ENCODE peak calls at places on chromosomes 4 and X, in eight cellular contexts. One of them, this sample, is unnamed.

GRCh38 chrX:42754129-42754528 is 23.8 kb downstream of the PPP1R2C start:
- DNase-seq in progenitor cell of endocrine pancreas: no peak
- DNase-seq in GM06990: no peak
- DNase-seq in lower leg skin: no peak
- DNase-seq in GM10248: no peak
- DNase-seq in Calu3: no peak
- DNase-seq in ascending aorta: no peak
- DNase-seq in endodermal cell: no peak
- DNase-seq in this sample: no peak

GRCh38 chr4:84855774-84856173 is 110.7 kb downstream of the WDFY3 start:
- DNase-seq in progenitor cell of endocrine pancreas: no peak
- DNase-seq in GM06990: no peak
- DNase-seq in lower leg skin: no peak
- DNase-seq in GM10248: no peak
- DNase-seq in Calu3: no peak
- DNase-seq in ascending aorta: no peak
- DNase-seq in endodermal cell: no peak
- DNase-seq in this sample: no peak

GRCh38 chr4:151644625-151645024 is 116.2 kb downstream of the GATB start:
- DNase-seq in progenitor cell of endocrine pancreas: peak; percentile 27
- DNase-seq in GM06990: no peak
- DNase-seq in lower leg skin: no peak
- DNase-seq in GM10248: no peak
- DNase-seq in Calu3: peak; percentile 5
- DNase-seq in ascending aorta: no peak
- DNase-seq in endodermal cell: peak; percentile 89
- DNase-seq in this sample: no peak

GRCh38 chr4:120071192-120071795 is 4.6 kb upstream of the MAD2L1 start:
- DNase-seq in progenitor cell of endocrine pancreas: no peak
- DNase-seq in GM06990: peak; percentile 15
- DNase-seq in lower leg skin: no peak
- DNase-seq in GM10248: peak; percentile 36
- DNase-seq in Calu3: peak; percentile 38
- DNase-seq in ascending aorta: no peak
- DNase-seq in endodermal cell: peak; percentile 49
- DNase-seq in this sample: no peak

GRCh38 chrX:132737743-132738142 is 220.7 kb downstream of the HS6ST2 start:
- DNase-seq in progenitor cell of endocrine pancreas: no peak
- DNase-seq in GM06990: no peak
- DNase-seq in lower leg skin: no peak
- DNase-seq in GM10248: no peak
- DNase-seq in Calu3: peak; percentile 30
- DNase-seq in ascending aorta: no peak
- DNase-seq in endodermal cell: no peak
- DNase-seq in this sample: no peak

GRCh38 chr4:6232836-6233785 is 32.8 kb upstream of the JAKMIP1 start:
- DNase-seq in progenitor cell of endocrine pancreas: no peak
- DNase-seq in GM06990: no peak
- DNase-seq in lower leg skin: peak; percentile 67
- DNase-seq in GM10248: no peak
- DNase-seq in Calu3: no peak
- DNase-seq in ascending aorta: peak; percentile 60
- DNase-seq in endodermal cell: peak; percentile 50
- DNase-seq in this sample: no peak

GRCh38 chr4:55458164-55458563 is 62.4 kb downstream of the TMEM165 start:
- DNase-seq in progenitor cell of endocrine pancreas: no peak
- DNase-seq in GM06990: no peak
- DNase-seq in lower leg skin: no peak
- DNase-seq in GM10248: no peak
- DNase-seq in Calu3: no peak
- DNase-seq in ascending aorta: no peak
- DNase-seq in endodermal cell: no peak
- DNase-seq in this sample: no peak

GRCh38 chr4:61194601-61195000 is 5.5 kb upstream of the ADGRL3 start:
- DNase-seq in progenitor cell of endocrine pancreas: no peak
- DNase-seq in GM06990: no peak
- DNase-seq in lower leg skin: no peak
- DNase-seq in GM10248: no peak
- DNase-seq in Calu3: no peak
- DNase-seq in ascending aorta: no peak
- DNase-seq in endodermal cell: no peak
- DNase-seq in this sample: no peak

GRCh38 chrX:82362550-82362949 is 1145.5 kb upstream of the POU3F4 start:
- DNase-seq in progenitor cell of endocrine pancreas: no peak
- DNase-seq in GM06990: no peak
- DNase-seq in lower leg skin: no peak
- DNase-seq in GM10248: no peak
- DNase-seq in Calu3: no peak
- DNase-seq in ascending aorta: no peak
- DNase-seq in endodermal cell: no peak
- DNase-seq in this sample: no peak

GRCh38 chrX:96102997-96103396 is 581.6 kb upstream of the DIAPH2 start:
- DNase-seq in progenitor cell of endocrine pancreas: no peak
- DNase-seq in GM06990: no peak
- DNase-seq in lower leg skin: no peak
- DNase-seq in GM10248: no peak
- DNase-seq in Calu3: no peak
- DNase-seq in ascending aorta: no peak
- DNase-seq in endodermal cell: no peak
- DNase-seq in this sample: no peak

GRCh38 chr4:55321707-55322264 is 24.3 kb upstream of the SRD5A3 start:
- DNase-seq in progenitor cell of endocrine pancreas: peak; percentile 47
- DNase-seq in GM06990: no peak
- DNase-seq in lower leg skin: peak; percentile 88
- DNase-seq in GM10248: peak; percentile 25
- DNase-seq in Calu3: peak; percentile 74
- DNase-seq in ascending aorta: peak; percentile 86
- DNase-seq in endodermal cell: peak; percentile 94
- DNase-seq in this sample: no peak

GRCh38 chrX:142661696-142662095 is 364.0 kb upstream of the SPANXN4 start:
- DNase-seq in progenitor cell of endocrine pancreas: no peak
- DNase-seq in GM06990: no peak
- DNase-seq in lower leg skin: no peak
- DNase-seq in GM10248: no peak
- DNase-seq in Calu3: no peak
- DNase-seq in ascending aorta: no peak
- DNase-seq in endodermal cell: no peak
- DNase-seq in this sample: no peak

GRCh38 chrX:130995351-130995967 is 62.7 kb upstream of the ARHGAP36 start:
- DNase-seq in progenitor cell of endocrine pancreas: no peak
- DNase-seq in GM06990: no peak
- DNase-seq in lower leg skin: no peak
- DNase-seq in GM10248: no peak
- DNase-seq in Calu3: no peak
- DNase-seq in ascending aorta: no peak
- DNase-seq in endodermal cell: no peak
- DNase-seq in this sample: no peak

GRCh38 chrX:42089014-42089413 is 165.7 kb upstream of the CASK start:
- DNase-seq in progenitor cell of endocrine pancreas: no peak
- DNase-seq in GM06990: no peak
- DNase-seq in lower leg skin: no peak
- DNase-seq in GM10248: no peak
- DNase-seq in Calu3: no peak
- DNase-seq in ascending aorta: no peak
- DNase-seq in endodermal cell: no peak
- DNase-seq in this sample: no peak

GRCh38 chrX:135086197-135086854 is 34.0 kb downstream of the ETDB start:
- DNase-seq in progenitor cell of endocrine pancreas: no peak
- DNase-seq in GM06990: no peak
- DNase-seq in lower leg skin: no peak
- DNase-seq in GM10248: peak; percentile 38
- DNase-seq in Calu3: peak; percentile 55
- DNase-seq in ascending aorta: no peak
- DNase-seq in endodermal cell: peak; percentile 74
- DNase-seq in this sample: no peak

GRCh38 chr4:105058177-105058812 is 88.4 kb upstream of the TET2 start:
- DNase-seq in progenitor cell of endocrine pancreas: no peak
- DNase-seq in GM06990: peak; percentile 64
- DNase-seq in lower leg skin: no peak
- DNase-seq in GM10248: no peak
- DNase-seq in Calu3: no peak
- DNase-seq in ascending aorta: no peak
- DNase-seq in endodermal cell: no peak
- DNase-seq in this sample: no peak

GRCh38 chrX:12999422-12999821 is 24.5 kb downstream of the TMSB4X start:
- DNase-seq in progenitor cell of endocrine pancreas: no peak
- DNase-seq in GM06990: peak; percentile 57
- DNase-seq in lower leg skin: no peak
- DNase-seq in GM10248: no peak
- DNase-seq in Calu3: no peak
- DNase-seq in ascending aorta: no peak
- DNase-seq in endodermal cell: no peak
- DNase-seq in this sample: no peak

GRCh38 chr4:73970945-73971344 is 10.9 kb downstream of the PF4 start:
- DNase-seq in progenitor cell of endocrine pancreas: no peak
- DNase-seq in GM06990: no peak
- DNase-seq in lower leg skin: no peak
- DNase-seq in GM10248: no peak
- DNase-seq in Calu3: no peak
- DNase-seq in ascending aorta: no peak
- DNase-seq in endodermal cell: no peak
- DNase-seq in this sample: no peak

GRCh38 chrX:25858273-25858880 is 279.8 kb upstream of the MAGEB18 start:
- DNase-seq in progenitor cell of endocrine pancreas: no peak
- DNase-seq in GM06990: no peak
- DNase-seq in lower leg skin: no peak
- DNase-seq in GM10248: no peak
- DNase-seq in Calu3: no peak
- DNase-seq in ascending aorta: no peak
- DNase-seq in endodermal cell: no peak
- DNase-seq in this sample: no peak

GRCh38 chr4:184763150-184763780 is 29.4 kb upstream of the CENPU start:
- DNase-seq in progenitor cell of endocrine pancreas: no peak
- DNase-seq in GM06990: no peak
- DNase-seq in lower leg skin: no peak
- DNase-seq in GM10248: no peak
- DNase-seq in Calu3: no peak
- DNase-seq in ascending aorta: peak; percentile 33
- DNase-seq in endodermal cell: no peak
- DNase-seq in this sample: no peak

GRCh38 chr4:145216532-145216931 is 36.1 kb upstream of the OTUD4 start:
- DNase-seq in progenitor cell of endocrine pancreas: no peak
- DNase-seq in GM06990: no peak
- DNase-seq in lower leg skin: no peak
- DNase-seq in GM10248: no peak
- DNase-seq in Calu3: no peak
- DNase-seq in ascending aorta: no peak
- DNase-seq in endodermal cell: no peak
- DNase-seq in this sample: no peak

GRCh38 chrX:47361538-47362511 is 8.6 kb upstream of the ZNF157 start:
- DNase-seq in progenitor cell of endocrine pancreas: peak; percentile 58
- DNase-seq in GM06990: peak; percentile 85
- DNase-seq in lower leg skin: peak; percentile 91
- DNase-seq in GM10248: peak; percentile 85
- DNase-seq in Calu3: peak; percentile 49
- DNase-seq in ascending aorta: peak; percentile 91
- DNase-seq in endodermal cell: peak; percentile 93
- DNase-seq in this sample: peak; percentile 74
- TF ChIP-seq CTCF in progenitor cell of endocrine pancreas: no peak
- TF ChIP-seq CTCF in GM06990: no peak
- TF ChIP-seq CTCF in lower leg skin: no peak
- TF ChIP-seq CTCF in GM10248: peak; percentile 13
- TF ChIP-seq CTCF in Calu3: no peak
- TF ChIP-seq CTCF in ascending aorta: peak; percentile 19
- TF ChIP-seq CTCF in endodermal cell: no peak
- TF ChIP-seq CTCF in this sample: peak; percentile 32

GRCh38 chrX:151153086-151153485 is 23.3 kb upstream of the GPR50 start:
- DNase-seq in progenitor cell of endocrine pancreas: no peak
- DNase-seq in GM06990: no peak
- DNase-seq in lower leg skin: no peak
- DNase-seq in GM10248: no peak
- DNase-seq in Calu3: peak; percentile 13
- DNase-seq in ascending aorta: no peak
- DNase-seq in endodermal cell: peak; percentile 78
- DNase-seq in this sample: no peak
- TF ChIP-seq CTCF in progenitor cell of endocrine pancreas: peak; percentile 47
- TF ChIP-seq CTCF in GM06990: peak; percentile 7
- TF ChIP-seq CTCF in lower leg skin: no peak
- TF ChIP-seq CTCF in GM10248: no peak
- TF ChIP-seq CTCF in Calu3: no peak
- TF ChIP-seq CTCF in ascending aorta: no peak
- TF ChIP-seq CTCF in endodermal cell: peak; percentile 58
- TF ChIP-seq CTCF in this sample: peak; percentile 63

GRCh38 chr4:14837860-14838259 is 164.4 kb upstream of the CPEB2 start:
- DNase-seq in progenitor cell of endocrine pancreas: no peak
- DNase-seq in GM06990: no peak
- DNase-seq in lower leg skin: no peak
- DNase-seq in GM10248: no peak
- DNase-seq in Calu3: no peak
- DNase-seq in ascending aorta: no peak
- DNase-seq in endodermal cell: no peak
- DNase-seq in this sample: no peak
- TF ChIP-seq CTCF in progenitor cell of endocrine pancreas: no peak
- TF ChIP-seq CTCF in GM06990: peak; percentile 37
- TF ChIP-seq CTCF in lower leg skin: no peak
- TF ChIP-seq CTCF in GM10248: no peak
- TF ChIP-seq CTCF in Calu3: no peak
- TF ChIP-seq CTCF in ascending aorta: peak; percentile 25
- TF ChIP-seq CTCF in endodermal cell: peak; percentile 67
- TF ChIP-seq CTCF in this sample: no peak

DNA sequence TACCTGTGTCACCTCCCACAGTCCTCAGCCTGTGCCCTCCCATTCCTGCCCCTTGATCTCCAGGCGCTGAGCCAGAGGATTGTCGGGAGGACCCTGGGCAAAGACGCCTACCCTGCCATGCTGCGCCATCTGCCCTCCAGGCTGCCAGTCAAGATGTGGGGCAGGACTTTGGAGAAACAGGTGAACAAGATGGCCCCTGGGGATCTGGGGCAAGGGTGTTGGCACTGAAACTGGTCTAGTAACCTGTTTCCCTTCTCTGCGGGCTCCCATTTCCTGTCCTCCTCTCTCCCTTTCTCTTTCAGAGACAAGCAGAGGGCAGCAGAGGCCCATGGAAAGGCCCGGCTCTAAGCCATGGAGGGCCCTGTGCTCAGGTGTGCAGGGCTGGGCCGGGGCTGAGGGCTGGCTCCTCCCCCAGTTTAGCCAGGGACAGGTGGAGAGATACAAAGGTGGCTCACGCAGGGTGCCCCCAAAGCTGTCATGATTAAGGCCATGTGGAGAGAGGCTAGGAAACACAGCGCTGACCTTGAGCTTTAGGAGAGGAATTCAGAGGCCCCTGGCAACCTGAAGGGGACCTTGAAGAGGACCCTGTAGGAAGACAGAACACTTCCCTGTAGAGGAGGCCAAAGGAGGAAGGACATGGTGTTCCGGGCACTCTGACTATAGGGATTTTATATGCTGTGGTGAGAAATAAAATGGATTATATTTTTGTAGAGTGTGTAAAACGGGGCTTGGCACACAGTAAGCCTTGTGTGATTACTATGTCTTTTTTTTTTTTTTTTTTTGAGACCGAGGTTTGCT is at the start of gene GLOD5:
- DNase-seq in progenitor cell of endocrine pancreas: peak; percentile 23
- DNase-seq in GM06990: no peak
- DNase-seq in lower leg skin: no peak
- DNase-seq in GM10248: no peak
- DNase-seq in Calu3: peak; percentile 86
- DNase-seq in ascending aorta: no peak
- DNase-seq in endodermal cell: peak; percentile 88
- DNase-seq in this sample: peak; percentile 71
- TF ChIP-seq CTCF in progenitor cell of endocrine pancreas: peak; percentile 54
- TF ChIP-seq CTCF in GM06990: peak; percentile 20
- TF ChIP-seq CTCF in lower leg skin: no peak
- TF ChIP-seq CTCF in GM10248: no peak
- TF ChIP-seq CTCF in Calu3: peak; percentile 37
- TF ChIP-seq CTCF in ascending aorta: no peak
- TF ChIP-seq CTCF in endodermal cell: peak; percentile 72
- TF ChIP-seq CTCF in this sample: peak; percentile 42